ENCODE peak calls at places on chromosomes 3 and 15, in seven cellular contexts. One of them, this sample, is unnamed.

GRCh38 chr3:138850151-138850550 is 15.4 kb upstream of the PIK3CB start:
- DNase-seq in ascending aorta: no peak
- DNase-seq in psoas muscle: no peak
- DNase-seq in breast epithelium: no peak
- DNase-seq in tibial nerve: no peak
- DNase-seq in ovary: no peak
- DNase-seq in transverse colon: no peak
- DNase-seq in this sample: no peak

GRCh38 chr3:73086071-73086494 is 24.6 kb downstream of the EBLN2 start:
- DNase-seq in ascending aorta: no peak
- DNase-seq in psoas muscle: no peak
- DNase-seq in breast epithelium: no peak
- DNase-seq in tibial nerve: peak; percentile 56
- DNase-seq in ovary: peak; percentile 40
- DNase-seq in transverse colon: peak; percentile 42
- DNase-seq in this sample: no peak

GRCh38 chr15:62779041-62779810 is 263.3 kb upstream of the TPM1 start:
- DNase-seq in ascending aorta: no peak
- DNase-seq in psoas muscle: no peak
- DNase-seq in breast epithelium: peak; percentile 41
- DNase-seq in tibial nerve: peak; percentile 58
- DNase-seq in ovary: peak; percentile 61
- DNase-seq in transverse colon: no peak
- DNase-seq in this sample: no peak

GRCh38 chr3:184639351-184639750 is 72.5 kb downstream of the MAGEF1 start:
- DNase-seq in ascending aorta: no peak
- DNase-seq in psoas muscle: peak; percentile 19
- DNase-seq in breast epithelium: no peak
- DNase-seq in tibial nerve: no peak
- DNase-seq in ovary: no peak
- DNase-seq in transverse colon: no peak
- DNase-seq in this sample: no peak

GRCh38 chr3:168220609-168221008 is 124.9 kb upstream of the GOLIM4 start:
- DNase-seq in ascending aorta: no peak
- DNase-seq in psoas muscle: no peak
- DNase-seq in breast epithelium: no peak
- DNase-seq in tibial nerve: no peak
- DNase-seq in ovary: no peak
- DNase-seq in transverse colon: no peak
- DNase-seq in this sample: no peak

GRCh38 chr3:129224984-129225393 is 24.4 kb upstream of the COPG1 start:
- DNase-seq in ascending aorta: peak; percentile 66
- DNase-seq in psoas muscle: peak; percentile 96
- DNase-seq in breast epithelium: peak; percentile 82
- DNase-seq in tibial nerve: peak; percentile 59
- DNase-seq in ovary: peak; percentile 55
- DNase-seq in transverse colon: peak; percentile 83
- DNase-seq in this sample: no peak

GRCh38 chr3:115913069-115913686 is 289.9 kb downstream of the GAP43 start:
- DNase-seq in ascending aorta: no peak
- DNase-seq in psoas muscle: no peak
- DNase-seq in breast epithelium: no peak
- DNase-seq in tibial nerve: no peak
- DNase-seq in ovary: no peak
- DNase-seq in transverse colon: no peak
- DNase-seq in this sample: no peak

GRCh38 chr3:102060814-102061213 is 211.5 kb downstream of the NFKBIZ start:
- DNase-seq in ascending aorta: no peak
- DNase-seq in psoas muscle: no peak
- DNase-seq in breast epithelium: no peak
- DNase-seq in tibial nerve: no peak
- DNase-seq in ovary: no peak
- DNase-seq in transverse colon: no peak
- DNase-seq in this sample: no peak

GRCh38 chr15:41989573-41990242 is 17.4 kb upstream of the EHD4 start:
- DNase-seq in ascending aorta: peak; percentile 45
- DNase-seq in psoas muscle: peak; percentile 91
- DNase-seq in breast epithelium: peak; percentile 71
- DNase-seq in tibial nerve: peak; percentile 83
- DNase-seq in ovary: peak; percentile 73
- DNase-seq in transverse colon: peak; percentile 89
- DNase-seq in this sample: peak; percentile 78

GRCh38 chr15:52518972-52519371 is 9.7 kb downstream of the MYO5A start:
- DNase-seq in ascending aorta: no peak
- DNase-seq in psoas muscle: no peak
- DNase-seq in breast epithelium: no peak
- DNase-seq in tibial nerve: no peak
- DNase-seq in ovary: no peak
- DNase-seq in transverse colon: no peak
- DNase-seq in this sample: no peak

GRCh38 chr15:99137111-99137546 is 32.2 kb downstream of the SYNM start:
- DNase-seq in ascending aorta: no peak
- DNase-seq in psoas muscle: no peak
- DNase-seq in breast epithelium: peak; percentile 79
- DNase-seq in tibial nerve: no peak
- DNase-seq in ovary: no peak
- DNase-seq in transverse colon: no peak
- DNase-seq in this sample: no peak

GRCh38 chr3:58495101-58495500 is 3.2 kb downstream of the KCTD6 start:
- DNase-seq in ascending aorta: no peak
- DNase-seq in psoas muscle: no peak
- DNase-seq in breast epithelium: no peak
- DNase-seq in tibial nerve: no peak
- DNase-seq in ovary: no peak
- DNase-seq in transverse colon: no peak
- DNase-seq in this sample: no peak

GRCh38 chr3:157347577-157348303 is 88.9 kb upstream of the PTX3 start:
- DNase-seq in ascending aorta: no peak
- DNase-seq in psoas muscle: no peak
- DNase-seq in breast epithelium: no peak
- DNase-seq in tibial nerve: no peak
- DNase-seq in ovary: no peak
- DNase-seq in transverse colon: no peak
- DNase-seq in this sample: no peak

GRCh38 chr15:88652456-88653199 is 13.8 kb downstream of the ISG20 start:
- DNase-seq in ascending aorta: no peak
- DNase-seq in psoas muscle: no peak
- DNase-seq in breast epithelium: peak; percentile 11
- DNase-seq in tibial nerve: no peak
- DNase-seq in ovary: no peak
- DNase-seq in transverse colon: no peak
- DNase-seq in this sample: no peak

GRCh38 chr3:126663750-126664149 is 8.8 kb upstream of the TXNRD3 start:
- DNase-seq in ascending aorta: no peak
- DNase-seq in psoas muscle: no peak
- DNase-seq in breast epithelium: no peak
- DNase-seq in tibial nerve: no peak
- DNase-seq in ovary: no peak
- DNase-seq in transverse colon: no peak
- DNase-seq in this sample: no peak

GRCh38 chr3:80983753-80984152 is 777.7 kb downstream of the GBE1 start:
- DNase-seq in ascending aorta: no peak
- DNase-seq in psoas muscle: no peak
- DNase-seq in breast epithelium: no peak
- DNase-seq in tibial nerve: no peak
- DNase-seq in ovary: no peak
- DNase-seq in transverse colon: no peak
- DNase-seq in this sample: no peak

GRCh38 chr3:158777171-158777873 is 24.5 kb upstream of the MFSD1 start:
- DNase-seq in ascending aorta: no peak
- DNase-seq in psoas muscle: no peak
- DNase-seq in breast epithelium: no peak
- DNase-seq in tibial nerve: no peak
- DNase-seq in ovary: no peak
- DNase-seq in transverse colon: no peak
- DNase-seq in this sample: no peak

GRCh38 chr3:75655501-75655904 is 8.6 kb upstream of the FRG2C start:
- DNase-seq in ascending aorta: no peak
- DNase-seq in psoas muscle: no peak
- DNase-seq in breast epithelium: no peak
- DNase-seq in tibial nerve: no peak
- DNase-seq in ovary: no peak
- DNase-seq in transverse colon: no peak
- DNase-seq in this sample: no peak

GRCh38 chr3:161796780-161797179 is 300.2 kb downstream of the OTOL1 start:
- DNase-seq in ascending aorta: no peak
- DNase-seq in psoas muscle: no peak
- DNase-seq in breast epithelium: no peak
- DNase-seq in tibial nerve: no peak
- DNase-seq in ovary: no peak
- DNase-seq in transverse colon: no peak
- DNase-seq in this sample: no peak

GRCh38 chr3:49939858-49940666 is at the start of gene RBM6:
- DNase-seq in ascending aorta: peak; percentile 94
- DNase-seq in psoas muscle: peak; percentile 99
- DNase-seq in breast epithelium: peak; percentile 97
- DNase-seq in tibial nerve: peak; percentile 94
- DNase-seq in ovary: peak; percentile 95
- DNase-seq in transverse colon: peak; percentile 98
- DNase-seq in this sample: peak; percentile 82
- TF ChIP-seq CTCF in ascending aorta: no peak
- TF ChIP-seq CTCF in psoas muscle: no peak
- TF ChIP-seq CTCF in breast epithelium: peak; percentile 12
- TF ChIP-seq CTCF in tibial nerve: no peak
- TF ChIP-seq CTCF in ovary: no peak
- TF ChIP-seq CTCF in transverse colon: peak; percentile 28
- TF ChIP-seq CTCF in this sample: no peak

GRCh38 chr3:45545476-45545875 is 49.1 kb upstream of the LIMD1 start:
- DNase-seq in ascending aorta: peak; percentile 35
- DNase-seq in psoas muscle: peak; percentile 88
- DNase-seq in breast epithelium: no peak
- DNase-seq in tibial nerve: no peak
- DNase-seq in ovary: no peak
- DNase-seq in transverse colon: no peak
- DNase-seq in this sample: no peak

GRCh38 chr3:45546223-45546622 is 48.3 kb upstream of the LIMD1 start:
- DNase-seq in ascending aorta: no peak
- DNase-seq in psoas muscle: no peak
- DNase-seq in breast epithelium: no peak
- DNase-seq in tibial nerve: no peak
- DNase-seq in ovary: no peak
- DNase-seq in transverse colon: no peak
- DNase-seq in this sample: no peak

GRCh38 chr3:45547202-45547701 is 47.3 kb upstream of the LIMD1 start:
- DNase-seq in ascending aorta: no peak
- DNase-seq in psoas muscle: no peak
- DNase-seq in breast epithelium: no peak
- DNase-seq in tibial nerve: no peak
- DNase-seq in ovary: no peak
- DNase-seq in transverse colon: no peak
- DNase-seq in this sample: no peak

GRCh38 chr3:45547764-45548683 is 46.5 kb upstream of the LIMD1 start:
- DNase-seq in ascending aorta: peak; percentile 54
- DNase-seq in psoas muscle: peak; percentile 79
- DNase-seq in breast epithelium: no peak
- DNase-seq in tibial nerve: peak; percentile 36
- DNase-seq in ovary: no peak
- DNase-seq in transverse colon: no peak
- DNase-seq in this sample: no peak

GRCh38 chr3:45546636-45547201 is 47.8 kb upstream of the LIMD1 start:
- DNase-seq in ascending aorta: no peak
- DNase-seq in psoas muscle: no peak
- DNase-seq in breast epithelium: no peak
- DNase-seq in tibial nerve: no peak
- DNase-seq in ovary: no peak
- DNase-seq in transverse colon: no peak
- DNase-seq in this sample: no peak
- TF ChIP-seq CTCF in ascending aorta: no peak
- TF ChIP-seq CTCF in psoas muscle: peak; percentile 24
- TF ChIP-seq CTCF in breast epithelium: no peak
- TF ChIP-seq CTCF in tibial nerve: no peak
- TF ChIP-seq CTCF in ovary: no peak
- TF ChIP-seq CTCF in transverse colon: no peak
- TF ChIP-seq CTCF in this sample: no peak

GRCh38 chr3:117751691-117752090 is 1042.1 kb downstream of the TUSC7 start:
- DNase-seq in ascending aorta: no peak
- DNase-seq in psoas muscle: no peak
- DNase-seq in breast epithelium: no peak
- DNase-seq in tibial nerve: no peak
- DNase-seq in ovary: no peak
- DNase-seq in transverse colon: no peak
- DNase-seq in this sample: no peak

GRCh38 chr3:117752984-117753717 is 1043.6 kb downstream of the TUSC7 start:
- DNase-seq in ascending aorta: no peak
- DNase-seq in psoas muscle: no peak
- DNase-seq in breast epithelium: no peak
- DNase-seq in tibial nerve: no peak
- DNase-seq in ovary: no peak
- DNase-seq in transverse colon: no peak
- DNase-seq in this sample: no peak

GRCh38 chr3:117756580-117756979 is 1047.0 kb downstream of the TUSC7 start:
- DNase-seq in ascending aorta: no peak
- DNase-seq in psoas muscle: no peak
- DNase-seq in breast epithelium: no peak
- DNase-seq in tibial nerve: no peak
- DNase-seq in ovary: no peak
- DNase-seq in transverse colon: no peak
- DNase-seq in this sample: no peak

GRCh38 chr3:117754058-117754457 is 1044.5 kb downstream of the TUSC7 start:
- DNase-seq in ascending aorta: no peak
- DNase-seq in psoas muscle: no peak
- DNase-seq in breast epithelium: no peak
- DNase-seq in tibial nerve: no peak
- DNase-seq in ovary: no peak
- DNase-seq in transverse colon: no peak
- DNase-seq in this sample: no peak

DNA sequence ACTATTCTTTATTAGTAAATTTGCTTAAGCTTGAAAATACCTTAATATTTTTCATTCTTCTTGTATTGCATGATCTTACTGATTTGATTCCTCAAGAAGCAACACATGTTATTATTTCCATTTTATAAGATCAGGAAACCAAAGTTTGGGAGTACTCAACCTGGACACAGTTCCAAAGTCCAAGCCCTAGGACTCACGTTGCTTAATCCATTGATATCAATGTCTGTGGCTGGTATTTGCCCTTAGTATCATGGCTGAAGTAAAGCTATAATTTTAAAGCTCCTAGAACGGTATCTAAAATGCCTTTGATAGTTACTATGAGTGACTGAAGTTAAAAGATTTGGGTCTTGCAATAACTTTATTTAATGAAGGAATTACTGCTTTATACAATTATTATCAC is 1045.3 kb downstream of the TUSC7 start:
- DNase-seq in ascending aorta: no peak
- DNase-seq in psoas muscle: no peak
- DNase-seq in breast epithelium: no peak
- DNase-seq in tibial nerve: no peak
- DNase-seq in ovary: no peak
- DNase-seq in transverse colon: no peak
- DNase-seq in this sample: no peak
- TF ChIP-seq CTCF in ascending aorta: no peak
- TF ChIP-seq CTCF in psoas muscle: no peak
- TF ChIP-seq CTCF in breast epithelium: no peak
- TF ChIP-seq CTCF in tibial nerve: no peak
- TF ChIP-seq CTCF in ovary: no peak
- TF ChIP-seq CTCF in transverse colon: no peak
- TF ChIP-seq CTCF in this sample: no peak

DNA sequence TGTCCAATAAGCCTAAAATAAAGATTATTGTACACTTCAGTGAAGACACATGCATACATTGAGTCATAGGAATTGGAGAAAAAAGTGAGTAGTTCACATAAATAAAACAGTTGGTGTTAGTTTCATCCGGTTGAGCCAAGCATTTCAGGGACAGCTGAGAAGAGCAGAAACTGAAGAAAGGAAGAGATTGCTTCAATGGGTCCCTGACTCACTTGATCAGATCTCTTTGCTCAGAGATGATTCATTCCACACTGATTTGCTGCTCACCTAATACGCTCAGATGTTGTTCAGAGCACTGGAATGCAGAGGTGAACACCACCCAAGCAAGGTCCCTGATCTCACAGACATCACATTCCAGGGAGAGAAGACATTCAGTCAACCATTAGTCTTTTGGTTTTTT is 93.7 kb downstream of the RAD18 start:
- DNase-seq in ascending aorta: no peak
- DNase-seq in psoas muscle: no peak
- DNase-seq in breast epithelium: no peak
- DNase-seq in tibial nerve: no peak
- DNase-seq in ovary: no peak
- DNase-seq in transverse colon: no peak
- DNase-seq in this sample: no peak
- TF ChIP-seq CTCF in ascending aorta: no peak
- TF ChIP-seq CTCF in psoas muscle: no peak
- TF ChIP-seq CTCF in breast epithelium: no peak
- TF ChIP-seq CTCF in tibial nerve: no peak
- TF ChIP-seq CTCF in ovary: no peak
- TF ChIP-seq CTCF in transverse colon: no peak
- TF ChIP-seq CTCF in this sample: no peak

This sample was measured in omental fat pad.